ENCODE peak calls at places on chromosome 12, in four cellular contexts. F, X, Y and J are unnamed samples.

GRCh38 chr12:41468756-41469155 is 280.6 kb downstream of the PDZRN4 start:
- DNase-seq in F (no peak), X (no peak), Y (no peak), J (no peak)

GRCh38 chr12:16573652-16574077 is 32.3 kb downstream of the LMO3 start:
- DNase-seq in F (no peak), X (no peak), Y (no peak), J (no peak)

GRCh38 chr12:13167226-13167625 is 29.3 kb upstream of the EMP1 start:
- DNase-seq in F (no peak), X (no peak), Y (no peak), J (no peak)

GRCh38 chr12:45034861-45035265 is 16.0 kb downstream of the DBX2 start:
- DNase-seq in F (no peak), X (no peak), Y (no peak), J (no peak)

GRCh38 chr12:46214668-46215429 is 54.0 kb downstream of the SLC38A1 start:
- DNase-seq in F (peak), X (peak), Y (no peak), J (no peak)

GRCh38 chr12:94779520-94779919 is 129.2 kb upstream of the TMCC3 start:
- DNase-seq in F (no peak), X (no peak), Y (peak), J (no peak)

GRCh38 chr12:131882804-131883520 is 11.5 kb upstream of the ULK1 start:
- DNase-seq in F (no peak), X (no peak), Y (no peak), J (no peak)

GRCh38 chr12:95710386-95710785 is 80.2 kb downstream of the NTN4 start:
- DNase-seq in F (no peak), X (no peak), Y (no peak), J (no peak)

GRCh38 chr12:116318738-116319050 is 41.2 kb upstream of the MED13L start:
- DNase-seq in F (no peak), X (peak), Y (no peak), J (no peak)

GRCh38 chr12:71666259-71666658 is 2.2 kb downstream of the THAP2 start:
- DNase-seq in F (no peak), X (no peak), Y (no peak), J (no peak)

GRCh38 chr12:62868820-62869219 is 66.1 kb downstream of the PPM1H start:
- DNase-seq in F (no peak), X (no peak), Y (no peak), J (no peak)

GRCh38 chr12:76643438-76643837 is 83.9 kb upstream of the OSBPL8 start:
- DNase-seq in F (no peak), X (no peak), Y (no peak), J (no peak)

GRCh38 chr12:56874821-56875220 is 59.4 kb downstream of the SDR9C7 start:
- DNase-seq in F (no peak), X (no peak), Y (no peak), J (no peak)

GRCh38 chr12:27952510-27952909 is 20.0 kb downstream of the PTHLH start:
- DNase-seq in F (no peak), X (no peak), Y (no peak), J (no peak)

GRCh38 chr12:107480836-107481608 is 204.6 kb upstream of the PWP1 start:
- DNase-seq in F (no peak), X (no peak), Y (no peak), J (no peak)